ENCODE peak calls at places on chromosomes 7 and 10, in four cellular contexts. U is GM12878, K is SK-N-SH, Y is HepG2. S is an unnamed sample.

GRCh38 chr7:150787321-150788281 is 12.6 kb downstream of the TMEM176B start:
- DNase-seq in K (peak), U (peak), Y (no peak), S (no peak)

GRCh38 chr7:40546616-40547501 is 412.1 kb downstream of the SUGCT start:
- DNase-seq in Y (no peak), U (no peak), K (no peak), S (no peak)

GRCh38 chr10:64196638-64197315 is 675.6 kb downstream of the REEP3 start:
- DNase-seq in U (no peak), Y (no peak), K (no peak), S (no peak)

GRCh38 chr7:40793132-40793531 is 658.3 kb downstream of the SUGCT start:
- DNase-seq in U (no peak), K (no peak), Y (no peak), S (no peak)

GRCh38 chr10:62961951-62962523 is 145.9 kb upstream of the EGR2 start:
- DNase-seq in K (no peak), Y (no peak), U (no peak), S (no peak)

GRCh38 chr10:21329995-21330627 is 195.4 kb downstream of the SKIDA1 start:
- DNase-seq in Y (peak), U (no peak), K (no peak), S (peak)

GRCh38 chr7:2012044-2012900 is 220.5 kb downstream of the MAD1L1 start:
- DNase-seq in K (no peak), Y (no peak), U (no peak), S (no peak)

GRCh38 chr10:86585037-86585725 is 63.6 kb upstream of the WAPL start:
- DNase-seq in Y (peak), K (peak), U (peak), S (peak)

GRCh38 chr7:44638611-44639557 is 32.5 kb downstream of the OGDH start:
- DNase-seq in Y (peak), K (peak), U (peak), S (peak)

GRCh38 chr7:8260871-8261707 is 878 bp downstream of the ICA1 start:
- DNase-seq in K (peak), U (no peak), Y (no peak), S (peak)

GRCh38 chr10:13327516-13327915 is 20.6 kb downstream of the SEPHS1 start:
- DNase-seq in U (no peak), K (no peak), Y (no peak), S (no peak)

GRCh38 chr7:47968852-47969774 is 10.3 kb downstream of the HUS1 start:
- DNase-seq in K (peak), Y (peak), U (no peak), S (peak)

GRCh38 chr7:96775046-96775445 is 65.4 kb upstream of the SEM1 start:
- DNase-seq in Y (no peak), U (no peak), K (no peak), S (no peak)

GRCh38 chr7:96781919-96782318 is 72.3 kb upstream of the SEM1 start:
- DNase-seq in Y (no peak), K (no peak), U (no peak), S (no peak)

GRCh38 chr7:96773483-96773882 is 63.8 kb upstream of the SEM1 start:
- DNase-seq in U (no peak), K (no peak), Y (no peak), S (no peak)

GRCh38 chr7:96772295-96772694 is 62.6 kb upstream of the SEM1 start:
- DNase-seq in U (no peak), K (no peak), Y (no peak), S (no peak)

DNA sequence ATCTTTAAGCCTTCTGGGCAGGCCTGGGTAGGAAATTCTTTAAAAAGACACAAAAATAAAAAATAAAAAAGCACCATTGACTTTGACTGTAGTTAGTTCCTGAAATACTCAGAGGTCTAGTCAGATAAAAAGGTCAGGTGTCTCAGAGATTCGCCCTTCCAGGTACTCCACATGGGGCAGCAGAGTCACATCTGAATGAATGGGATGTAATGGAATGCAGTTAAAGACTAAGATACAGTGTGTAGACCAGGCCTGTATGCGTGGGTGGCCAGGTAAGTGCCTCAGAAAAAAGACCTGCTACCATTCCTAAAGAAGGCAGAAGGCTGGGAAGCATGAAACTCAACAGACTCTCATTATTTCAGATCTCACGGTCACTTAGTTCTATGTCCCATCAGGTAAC is 68.6 kb upstream of the SEM1 start:
- DNase-seq in K (peak), U (no peak), Y (peak), S (no peak)
- TF ChIP-seq PBX3 in K (no peak), U (no peak), Y (no peak), S (no peak)

GRCh38 chr7:101186839-101187448 is 6.9 kb upstream of the NAT16 start:
- DNase-seq in Y (no peak), K (no peak), U (no peak), S (no peak)
- TF ChIP-seq RAD21 in Y (no peak), K (no peak), U (no peak), S (no peak)

GRCh38 chr7:5528071-5528814 is 104.6 kb upstream of the TNRC18 start:
- DNase-seq in U (no peak), Y (no peak), K (no peak), S (peak)
- TF ChIP-seq PBX3 in U (no peak), Y (no peak), K (peak), S (peak)

GRCh38 chr10:130357951-130358350 is 221.8 kb downstream of the GLRX3 start:
- DNase-seq in Y (no peak), U (no peak), K (no peak), S (no peak)
- TF ChIP-seq RAD21 in Y (no peak), U (no peak), K (no peak), S (no peak)

GRCh38 chr10:6350609-6351008 is 147.9 kb downstream of the PFKFB3 start:
- DNase-seq in Y (no peak), K (no peak), U (no peak), S (no peak)
- TF ChIP-seq PBX3 in Y (no peak), K (no peak), U (no peak), S (no peak)

DNA sequence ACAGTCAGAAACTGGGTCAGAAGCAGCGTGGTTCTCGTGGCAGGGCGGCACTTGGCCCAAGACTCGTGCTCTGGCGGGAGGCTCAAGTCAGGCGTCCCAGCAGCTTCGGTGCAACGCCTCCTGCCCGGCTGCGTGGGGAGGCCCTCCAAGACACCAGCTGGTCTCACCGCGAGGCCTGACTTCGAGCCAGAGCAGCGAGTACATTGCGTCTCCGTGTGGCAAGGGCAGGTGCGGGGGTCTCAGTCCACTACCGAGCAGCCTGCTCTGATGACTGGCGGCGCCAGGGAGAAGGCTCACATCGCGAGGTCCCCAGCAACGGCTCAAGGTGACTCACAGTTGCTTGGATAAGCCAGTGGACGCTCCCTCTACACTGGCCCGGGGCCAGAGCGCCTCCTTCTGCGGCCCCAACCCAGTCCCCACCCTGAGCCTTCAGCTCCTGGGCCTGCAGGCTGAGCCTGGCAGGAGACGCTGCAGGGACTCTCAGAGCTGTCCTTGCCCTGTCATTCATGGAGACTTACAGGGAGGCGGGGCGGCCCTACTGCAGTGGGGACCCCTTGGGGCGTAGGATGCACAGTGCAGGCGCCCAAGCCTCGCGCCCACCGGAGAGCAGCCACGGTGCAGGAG is 41.9 kb upstream of the PRKAR1B start:
- DNase-seq in U (no peak), Y (no peak), K (peak), S (no peak)
- TF ChIP-seq RAD21 in U (no peak), Y (no peak), K (peak), S (no peak)

GRCh38 chr10:52540479-52540984 is 226.5 kb downstream of the DKK1 start:
- DNase-seq in K (peak), Y (no peak), U (no peak), S (no peak)

GRCh38 chr10:52539463-52539862 is 225.4 kb downstream of the DKK1 start:
- DNase-seq in Y (no peak), U (no peak), K (no peak), S (peak)

GRCh38 chr10:52541082-52541481 is 227.0 kb downstream of the DKK1 start:
- DNase-seq in U (no peak), K (peak), Y (no peak), S (no peak)

GRCh38 chr10:52542891-52543290 is 228.8 kb downstream of the DKK1 start:
- DNase-seq in K (no peak), U (no peak), Y (no peak), S (no peak)
- TF ChIP-seq PBX3 in K (no peak), U (no peak), Y (no peak), S (no peak)